ENCODE peak calls at places on chromosomes 11 and 22, in nine cellular contexts. Q is GM12865, R is BJ, G is astrocyte of the spinal cord, J is keratinocyte, V is astrocyte of the cerebellum, H is K562, B is neural progenitor cell, M is IMR-90. A is an unnamed sample.

GRCh38 chr22:19003518-19003917 is 67.4 kb upstream of the PRODH start:
- DNase-seq in H (no peak), M (no peak), B (no peak), R (no peak), Q (no peak), G (no peak), V (no peak), J (no peak), A (no peak)

GRCh38 chr22:23204541-23205157 is 24.3 kb downstream of the BCR start:
- DNase-seq in R (no peak), H (no peak), V (no peak), J (no peak), G (no peak), M (no peak), Q (no peak), B (no peak), A (no peak)

GRCh38 chr11:129458756-129459535 is 83.3 kb downstream of the BARX2 start:
- DNase-seq in Q (no peak), B (no peak), R (no peak), M (no peak), V (no peak), H (no peak), J (no peak), G (no peak), A (no peak)

GRCh38 chr22:48639896-48640732 is 1187.6 kb downstream of the BRD1 start:
- DNase-seq in J (no peak), M (no peak), R (no peak), H (no peak), V (no peak), Q (no peak), G (no peak), B (no peak), A (no peak)

GRCh38 chr11:363948-364761 is 5.1 kb upstream of the B4GALNT4 start:
- DNase-seq in G (no peak), M (no peak), Q (peak), B (no peak), J (peak), R (no peak), H (no peak), V (no peak), A (peak)

GRCh38 chr11:59053387-59053786 is 32.7 kb upstream of the GLYATL1B start:
- DNase-seq in G (peak), J (peak), R (no peak), Q (peak), B (peak), H (peak), V (peak), M (peak), A (peak)

GRCh38 chr22:25210831-25211230 is 8.6 kb upstream of the CRYBB2 start:
- DNase-seq in H (no peak), Q (no peak), G (no peak), V (no peak), B (no peak), R (no peak), M (no peak), J (no peak), A (no peak)

GRCh38 chr11:3642071-3642951 is 519 bp upstream of the ART5 start:
- DNase-seq in M (peak), R (peak), Q (no peak), V (peak), J (no peak), H (peak), B (peak), G (peak), A (peak)

GRCh38 chr11:80586464-80586863 is 1145.6 kb upstream of the TENM4 start:
- DNase-seq in V (no peak), B (no peak), R (no peak), Q (no peak), J (no peak), M (peak), G (no peak), H (no peak), A (no peak)

GRCh38 chr22:29308791-29309262 is 2.4 kb downstream of the GAS2L1 start:
- DNase-seq in M (peak), R (no peak), H (no peak), J (peak), V (peak), Q (peak), B (no peak), G (peak), A (peak)

GRCh38 chr11:67404515-67405195 is 772 bp downstream of the TBC1D10C start:
- DNase-seq in R (no peak), J (no peak), V (no peak), Q (no peak), G (no peak), M (no peak), H (peak), B (no peak), A (no peak)

GRCh38 chr11:117884994-117885393 is 8.5 kb upstream of the FXYD6 start:
- DNase-seq in B (no peak), M (peak), V (no peak), R (no peak), J (no peak), Q (no peak), G (peak), H (no peak), A (peak)

GRCh38 chr11:116438651-116439479 is 333.9 kb downstream of the BUD13 start:
- DNase-seq in Q (no peak), J (no peak), G (no peak), V (no peak), B (no peak), H (no peak), M (no peak), R (no peak), A (no peak)

GRCh38 chr11:17098038-17098437 is 20.6 kb upstream of the RPS13 start:
- DNase-seq in M (no peak), G (no peak), H (no peak), J (no peak), R (no peak), Q (no peak), B (no peak), V (no peak), A (no peak)

GRCh38 chr11:2730323-2731284 is 30.8 kb upstream of the KCNQ1OT1 start:
- DNase-seq in V (no peak), Q (no peak), M (no peak), G (no peak), J (no peak), H (no peak), B (no peak), R (no peak), A (no peak)

GRCh38 chr11:88344869-88345268 is 7.3 kb upstream of the CTSC start:
- DNase-seq in R (no peak), Q (no peak), J (no peak), H (no peak), V (no peak), B (no peak), G (no peak), M (no peak), A (no peak)

GRCh38 chr11:88338223-88338661 is 706 bp upstream of the CTSC start:
- DNase-seq in B (peak), M (peak), V (no peak), G (peak), H (peak), R (no peak), Q (peak), J (peak), A (peak)

GRCh38 chr11:88340366-88340930 is 2.9 kb upstream of the CTSC start:
- DNase-seq in G (no peak), J (no peak), M (peak), H (no peak), Q (no peak), V (no peak), B (no peak), R (no peak), A (no peak)

GRCh38 chr11:88345408-88345807 is 7.9 kb upstream of the CTSC start:
- DNase-seq in H (no peak), B (no peak), V (no peak), G (no peak), J (no peak), R (no peak), Q (no peak), M (peak), A (peak)

DNA sequence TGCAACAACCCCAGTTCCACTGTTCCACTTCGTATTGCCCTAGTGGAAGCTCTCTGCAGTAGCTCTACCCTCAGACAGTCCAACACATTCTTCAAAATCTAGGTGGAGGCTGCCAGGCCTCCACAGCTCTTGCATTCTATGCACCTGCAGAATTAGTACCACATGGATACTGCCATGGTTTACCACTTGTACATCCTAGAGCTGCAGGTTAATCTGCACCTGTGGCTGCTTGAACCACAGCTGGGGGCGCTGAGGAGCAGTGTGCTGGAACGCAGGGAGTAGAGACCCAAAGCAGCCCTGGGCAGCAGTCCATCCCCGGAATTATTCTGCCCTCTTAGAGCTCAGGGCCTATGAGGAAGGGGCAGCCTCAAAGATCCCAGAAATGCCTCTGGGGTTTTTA is 4.3 kb upstream of the CTSC start:
- DNase-seq in G (no peak), M (no peak), R (no peak), J (no peak), Q (no peak), V (no peak), B (peak), H (no peak), A (no peak)
- TF ChIP-seq CTCF in G (no peak), M (no peak), R (no peak), J (no peak), Q (no peak), V (no peak), B (peak), H (peak), A (no peak)

DNA sequence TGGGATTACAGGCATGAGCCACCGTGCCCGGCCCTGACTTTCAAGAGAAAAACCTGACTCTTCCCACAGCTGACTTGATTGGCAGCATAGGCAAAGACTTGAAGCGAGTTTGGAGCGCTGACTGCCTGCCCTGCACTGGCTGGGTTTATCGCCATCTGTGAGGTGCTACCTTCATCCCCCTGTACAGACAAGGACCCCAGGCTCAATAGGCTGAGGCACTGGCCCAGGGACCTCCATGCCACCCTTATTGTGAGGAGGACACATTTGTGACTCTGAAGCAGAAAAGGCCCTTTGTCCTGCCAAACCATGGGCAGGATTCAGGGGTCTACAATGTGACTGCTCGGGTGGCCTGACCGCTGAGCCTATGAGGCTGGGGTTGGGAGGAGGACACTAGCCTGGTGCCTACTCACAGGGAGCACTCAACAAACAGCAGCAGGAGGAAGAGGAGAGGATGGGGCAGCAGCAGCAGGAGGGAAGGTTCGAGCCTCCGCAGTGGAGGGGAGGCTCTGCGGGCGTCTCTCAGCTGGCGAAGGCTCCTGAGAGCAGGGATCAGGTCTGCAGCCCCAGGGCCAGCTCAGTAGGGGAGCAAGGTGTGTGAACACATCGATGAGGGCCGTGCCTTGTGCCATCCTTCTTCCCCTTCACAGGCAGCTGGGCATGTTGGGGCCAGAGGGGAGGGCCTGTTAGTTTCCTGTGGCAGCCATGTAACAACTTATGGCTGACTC is 72.9 kb upstream of the WNT7B start:
- DNase-seq in M (no peak), J (no peak), V (no peak), R (no peak), G (no peak), H (no peak), Q (no peak), B (no peak), A (no peak)
- H3K4me3 ChIP-seq in M (no peak), J (no peak), V (no peak), R (no peak), G (no peak), H (no peak), Q (no peak), B (no peak), A (no peak)

GRCh38 chr11:48172818-48173609 is 43.6 kb upstream of the OR4B1 start:
- DNase-seq in H (peak), J (no peak), M (peak), G (peak), R (no peak), V (peak), Q (peak), B (peak), A (peak)
- TF ChIP-seq CTCF in H (peak), J (peak), M (peak), G (peak), R (peak), V (peak), Q (peak), B (peak), A (peak)

GRCh38 chr11:35169754-35170153 is 30.8 kb downstream of the CD44 start:
- DNase-seq in J (no peak), B (no peak), R (no peak), Q (no peak), M (no peak), G (no peak), H (no peak), V (no peak), A (no peak)

GRCh38 chr11:35166369-35167360 is 27.7 kb downstream of the CD44 start:
- DNase-seq in R (peak), M (peak), G (peak), Q (no peak), H (no peak), V (peak), B (no peak), J (peak), A (peak)

GRCh38 chr11:35168606-35169200 is 29.7 kb downstream of the CD44 start:
- DNase-seq in B (no peak), J (no peak), G (no peak), M (no peak), R (no peak), V (no peak), H (no peak), Q (no peak), A (no peak)

GRCh38 chr11:35165416-35166368 is 26.7 kb downstream of the CD44 start:
- DNase-seq in Q (peak), G (peak), V (peak), H (no peak), J (no peak), B (peak), R (no peak), M (peak), A (peak)

DNA sequence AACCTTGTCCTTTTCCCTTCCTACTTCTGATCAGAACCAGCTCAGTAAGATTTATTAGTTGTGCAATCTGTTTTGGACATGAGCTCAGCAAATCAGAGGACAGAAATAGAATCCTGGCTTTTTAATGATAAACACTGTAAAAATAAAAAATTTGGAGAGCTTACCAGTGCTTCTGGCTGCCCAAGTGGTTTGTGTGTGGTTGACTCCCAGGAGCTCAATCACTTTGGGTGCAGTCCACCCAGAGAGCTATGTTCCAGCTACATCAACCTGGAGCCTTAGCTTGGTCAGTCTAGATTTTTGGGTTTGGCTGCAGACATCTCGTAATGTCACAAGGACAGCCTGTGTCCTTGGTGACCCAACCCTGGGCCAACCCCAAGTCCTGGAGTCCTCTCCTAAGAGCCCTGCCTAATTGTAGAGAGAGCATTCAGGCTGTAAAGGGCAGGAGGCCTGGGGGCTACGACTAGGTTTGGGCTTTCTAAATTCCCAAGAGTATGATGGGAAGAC is 28.5 kb downstream of the CD44 start:
- DNase-seq in H (no peak), Q (no peak), R (peak), G (no peak), V (no peak), J (no peak), M (no peak), B (no peak), A (peak)
- H3K4me3 ChIP-seq in H (no peak), Q (no peak), R (no peak), G (no peak), V (no peak), J (peak), M (no peak), B (no peak), A (no peak)

GRCh38 chr22:22148905-22149304 is 95.7 kb upstream of the VPREB1 start:
- DNase-seq in V (no peak), M (no peak), B (no peak), G (no peak), R (no peak), H (no peak), J (no peak), Q (no peak), A (no peak)

GRCh38 chr22:22143448-22143847 is 101.1 kb upstream of the VPREB1 start:
- DNase-seq in V (no peak), Q (no peak), H (no peak), R (no peak), G (no peak), J (no peak), B (no peak), M (no peak), A (no peak)

GRCh38 chr22:22141771-22142591 is 102.6 kb upstream of the VPREB1 start:
- DNase-seq in J (no peak), M (no peak), R (no peak), Q (no peak), B (no peak), V (no peak), G (no peak), H (no peak), A (no peak)

GRCh38 chr22:22141031-22141430 is 103.6 kb upstream of the VPREB1 start:
- DNase-seq in R (no peak), M (no peak), Q (no peak), G (no peak), J (no peak), B (no peak), H (no peak), V (no peak), A (no peak)

GRCh38 chr22:22144858-22145257 is 99.7 kb upstream of the VPREB1 start:
- DNase-seq in R (no peak), J (no peak), V (no peak), Q (no peak), M (peak), H (no peak), G (no peak), B (no peak), A (no peak)
- TF ChIP-seq CTCF in R (no peak), J (no peak), V (peak), Q (no peak), M (peak), H (no peak), G (peak), B (peak), A (peak)

DNA sequence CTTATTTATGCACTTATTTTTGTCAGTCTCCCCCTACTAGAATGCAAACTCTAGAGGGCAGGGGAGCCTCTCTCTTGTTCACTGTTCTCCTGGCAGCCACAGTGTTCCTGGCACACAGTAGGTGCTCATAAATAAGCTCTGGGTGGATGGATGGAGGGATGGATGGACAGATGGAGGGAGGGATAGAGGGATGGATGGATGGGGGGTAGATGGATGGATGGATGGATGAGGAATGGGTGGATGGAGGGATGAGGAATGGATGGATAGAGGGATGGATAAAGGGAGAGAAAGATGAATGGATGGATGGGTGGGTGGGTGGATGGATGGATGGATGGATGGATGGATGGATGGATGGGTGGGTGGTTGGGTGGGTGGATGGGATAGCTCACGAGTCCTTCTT is 13.5 kb downstream of the PVALB start:
- DNase-seq in M (no peak), R (no peak), G (no peak), B (no peak), H (no peak), Q (no peak), J (no peak), V (no peak), A (no peak)
- H3K4me3 ChIP-seq in M (no peak), R (no peak), G (no peak), B (no peak), H (no peak), Q (no peak), J (no peak), V (no peak), A (no peak)

A was measured in fibroblast of pulmonary artery.